ENCODE peak calls at places on chromosomes 13 and 19, in six cellular contexts. B is H1, R is SK-N-SH, W is GM12878, G is HepG2, D is HL-60. S is an unnamed sample.

GRCh38 chr13:73365681-73366080 is 306.9 kb downstream of the KLF5 start:
- DNase-seq in B (no peak), R (no peak), W (no peak), G (no peak), D (no peak), S (no peak)

GRCh38 chr13:109712187-109712601 is 74.2 kb downstream of the IRS2 start:
- DNase-seq in B (no peak), R (no peak), W (no peak), G (no peak), D (no peak), S (no peak)

GRCh38 chr19:19338082-19338481 is 17.5 kb downstream of the MAU2 start:
- DNase-seq in B (no peak), R (no peak), W (no peak), G (no peak), D (no peak), S (no peak)

GRCh38 chr13:29483211-29483610 is 112.3 kb downstream of the SLC7A1 start:
- DNase-seq in B (no peak), R (peak; percentile 36), W (no peak), G (no peak), D (no peak), S (no peak)

GRCh38 chr13:110010433-110011135 is 224.2 kb upstream of the IRS2 start:
- DNase-seq in B (no peak), R (no peak), W (no peak), G (no peak), D (no peak), S (no peak)

GRCh38 chr13:33487575-33488243 is 202.2 kb upstream of the STARD13 start:
- DNase-seq in B (no peak), R (no peak), W (peak; percentile 27), G (peak; percentile 10), D (no peak), S (no peak)

GRCh38 chr19:33954686-33955085 is 158.0 kb downstream of the KCTD15 start:
- DNase-seq in B (no peak), R (no peak), W (no peak), G (no peak), D (no peak), S (no peak)

GRCh38 chr13:107351305-107351704 is 783.4 kb upstream of the ARGLU1 start:
- DNase-seq in B (no peak), R (no peak), W (no peak), G (no peak), D (no peak), S (no peak)

GRCh38 chr13:46519177-46519576 is 33.8 kb upstream of the LRCH1 start:
- DNase-seq in B (no peak), R (no peak), W (no peak), G (no peak), D (no peak), S (no peak)

GRCh38 chr19:2739602-2740313 is at the start of gene SLC39A3:
- DNase-seq in B (peak; percentile 100), R (peak; percentile 100), W (peak; percentile 87), G (peak; percentile 93), D (peak; percentile 97), S (peak; percentile 100)

GRCh38 chr13:50990540-50991506 is 81.2 kb downstream of the RNASEH2B start:
- DNase-seq in B (no peak), R (peak; percentile 34), W (no peak), G (no peak), D (no peak), S (no peak)

GRCh38 chr19:5828661-5829566 is 10.6 kb downstream of the FUT6 start:
- DNase-seq in B (peak; percentile 70), R (peak; percentile 89), W (no peak), G (no peak), D (no peak), S (peak; percentile 34)

GRCh38 chr19:40751065-40751923 is at the start of gene SNRPA:
- DNase-seq in B (peak; percentile 97), R (peak; percentile 90), W (peak; percentile 92), G (peak; percentile 97), D (peak; percentile 95), S (peak; percentile 98)

GRCh38 chr13:77749481-77749880 is 52.0 kb downstream of the SLAIN1 start:
- DNase-seq in B (no peak), R (no peak), W (no peak), G (no peak), D (no peak), S (no peak)

GRCh38 chr13:43963726-43964125 is 84.0 kb downstream of the LACC1 start:
- DNase-seq in B (no peak), R (no peak), W (no peak), G (no peak), D (no peak), S (no peak)

GRCh38 chr13:48253849-48254248 is 20.8 kb downstream of the ITM2B start:
- DNase-seq in B (no peak), R (no peak), W (no peak), G (peak; percentile 76), D (no peak), S (no peak)

GRCh38 chr13:40194204-40194806 is 472.1 kb downstream of the FOXO1 start:
- DNase-seq in B (no peak), R (no peak), W (no peak), G (no peak), D (no peak), S (no peak)
- TF ChIP-seq GABPA in B (no peak), R (no peak), W (no peak), G (no peak), D (no peak), S (no peak)

GRCh38 chr13:41548031-41548430 is 90.7 kb downstream of the RGCC start:
- DNase-seq in B (no peak), R (no peak), W (no peak), G (no peak), D (no peak), S (no peak)

GRCh38 chr13:41548870-41549269 is 91.5 kb downstream of the RGCC start:
- DNase-seq in B (no peak), R (no peak), W (no peak), G (no peak), D (no peak), S (no peak)

GRCh38 chr13:41544824-41545707 is 87.7 kb downstream of the RGCC start:
- DNase-seq in B (no peak), R (no peak), W (no peak), G (no peak), D (no peak), S (no peak)

GRCh38 chr13:41547253-41548000 is 90.1 kb downstream of the RGCC start:
- DNase-seq in B (no peak), R (no peak), W (no peak), G (peak; percentile 36), D (no peak), S (no peak)

DNA sequence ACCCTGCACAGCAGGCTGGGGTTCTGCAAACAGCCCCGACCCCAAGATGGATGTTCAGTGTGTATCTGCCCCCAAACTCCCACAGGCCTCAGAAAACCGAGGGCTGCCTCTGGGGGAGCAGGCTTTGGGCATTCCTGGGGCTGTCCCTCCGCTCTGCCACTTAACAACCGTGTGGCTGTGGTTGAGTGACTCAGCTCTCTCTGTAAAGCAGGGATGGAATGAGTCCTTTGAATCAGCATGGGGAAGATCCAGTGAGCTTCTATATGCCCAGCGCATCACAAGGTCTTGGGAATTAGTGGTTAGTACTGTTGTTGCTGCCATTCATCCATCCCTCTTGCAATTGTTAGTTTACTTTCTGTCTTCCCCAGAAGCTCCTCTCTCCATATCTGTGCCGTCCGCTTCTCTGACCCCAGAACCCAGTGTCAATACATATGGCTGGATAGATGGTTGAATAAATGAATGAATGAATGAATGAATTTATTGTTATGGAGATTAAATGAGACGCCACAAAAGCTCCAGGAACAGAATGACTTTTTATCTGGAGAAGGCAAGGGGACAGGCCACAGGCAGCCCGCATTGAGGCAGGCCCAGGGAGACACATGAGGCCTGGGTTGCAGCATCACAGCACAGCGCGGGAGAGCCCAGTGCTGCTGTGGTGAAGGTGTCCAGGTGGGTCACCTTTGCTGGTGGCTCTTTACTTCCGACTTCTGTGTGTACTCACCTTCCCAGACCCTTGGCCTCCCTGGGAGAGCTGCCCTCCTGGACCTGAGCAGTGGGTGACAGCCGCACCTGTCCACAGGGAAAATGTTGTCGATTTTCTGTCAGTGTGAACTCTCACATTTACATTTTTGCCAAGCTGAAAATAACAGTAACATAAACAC is 89.3 kb downstream of the RGCC start:
- DNase-seq in B (no peak), R (no peak), W (no peak), G (peak; percentile 21), D (no peak), S (no peak)
- TF ChIP-seq GABPA in B (no peak), R (no peak), W (no peak), G (no peak), D (no peak), S (no peak)

GRCh38 chr19:16436780-16437179 is 35.0 kb downstream of the EPS15L1 start:
- DNase-seq in B (no peak), R (no peak), W (no peak), G (no peak), D (no peak), S (no peak)

GRCh38 chr19:16433986-16434385 is 37.8 kb downstream of the EPS15L1 start:
- DNase-seq in B (no peak), R (no peak), W (no peak), G (no peak), D (no peak), S (no peak)

GRCh38 chr19:16435999-16436650 is 35.6 kb downstream of the EPS15L1 start:
- DNase-seq in B (no peak), R (no peak), W (no peak), G (no peak), D (no peak), S (no peak)

GRCh38 chr19:16429759-16430091 is 42.0 kb downstream of the EPS15L1 start:
- DNase-seq in B (no peak), R (no peak), W (no peak), G (no peak), D (no peak), S (no peak)

GRCh38 chr19:16435238-16435911 is 36.4 kb downstream of the EPS15L1 start:
- DNase-seq in B (no peak), R (no peak), W (no peak), G (no peak), D (no peak), S (peak; percentile 24)
- TF ChIP-seq GABPA in B (no peak), R (no peak), W (no peak), G (no peak), D (no peak), S (no peak)

GRCh38 chr19:50663280-50663790 is 14.1 kb downstream of the C19orf81 start:
- DNase-seq in B (no peak), R (peak; percentile 64), W (no peak), G (peak; percentile 27), D (peak; percentile 14), S (peak; percentile 54)
- TF ChIP-seq GABPA in B (no peak), R (no peak), W (no peak), G (no peak), D (no peak), S (no peak)

DNA sequence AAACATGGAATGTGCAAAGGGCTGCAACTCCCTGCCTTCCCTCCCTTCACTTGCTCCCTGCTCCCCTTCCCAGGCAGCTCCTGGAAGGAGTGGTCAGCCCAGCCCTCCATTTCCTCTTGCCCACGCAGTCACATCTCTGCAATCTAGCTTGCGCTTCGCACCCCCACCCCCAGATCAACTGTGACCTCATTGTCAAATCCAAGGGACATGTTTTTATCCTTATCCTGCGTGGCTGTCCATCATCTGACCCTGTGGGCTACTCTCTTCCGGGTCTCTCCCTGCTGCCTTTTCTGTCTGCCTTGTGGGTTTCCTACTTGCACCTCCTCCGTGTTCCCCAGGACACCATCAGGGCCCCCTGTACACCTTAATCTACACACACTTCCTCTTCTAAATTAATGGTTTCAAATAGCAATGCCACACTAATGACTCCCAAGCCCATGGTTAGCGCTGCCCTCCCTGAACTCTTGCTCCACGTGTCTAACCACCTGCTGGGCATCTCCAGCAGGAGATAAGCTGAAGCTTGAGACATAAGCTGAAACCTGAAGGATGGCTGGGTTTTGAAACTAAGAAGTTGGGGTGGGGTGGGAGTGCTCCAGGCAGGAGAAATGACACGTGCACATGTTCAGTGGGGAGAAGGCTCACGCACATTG is 118.3 kb downstream of the USP12 start:
- DNase-seq in B (no peak), R (no peak), W (no peak), G (no peak), D (no peak), S (peak; percentile 39)
- TF ChIP-seq GABPA in B (no peak), R (no peak), W (no peak), G (no peak), D (no peak), S (no peak)

GRCh38 chr13:91719033-91719432 is 320.6 kb downstream of the GPC5 start:
- DNase-seq in B (no peak), R (no peak), W (no peak), G (no peak), D (no peak), S (peak; percentile 20)
- TF ChIP-seq GABPA in B (no peak), R (no peak), W (no peak), G (no peak), D (no peak), S (no peak)

S was measured in K562.